ENCODE peak calls at places on chromosomes 4 and X, in four cellular contexts. D is iris pigment epithelial cell, P is BJ, T is dorsolateral prefrontal cortex. B is an unnamed sample.
A peak's percentile ranks its signal among the peaks of the same experiment; 100 is the strongest.

GRCh38 chr4:3525532-3526430 is 6.4 kb downstream of the LRPAP1 start:
- DNase-seq in T (no peak), D (no peak), P (no peak), B (no peak)

GRCh38 chrX:96183843-96184242 is 500.8 kb upstream of the DIAPH2 start:
- DNase-seq in P (no peak), T (no peak), D (peak; percentile 1), B (no peak)

GRCh38 chrX:130467936-130468335 is 66.1 kb downstream of the RBMX2 start:
- DNase-seq in T (no peak), D (no peak), P (no peak), B (no peak)

GRCh38 chr4:99918656-99919055 is 24.4 kb upstream of the LAMTOR3 start:
- DNase-seq in D (no peak), T (no peak), P (no peak), B (no peak)

GRCh38 chr4:75723117-75723801 is 1.1 kb upstream of the USO1 start:
- DNase-seq in P (peak; percentile 26), T (no peak), D (peak; percentile 51), B (no peak)

GRCh38 chr4:155906554-155907247 is 3.2 kb downstream of the TDO2 start:
- DNase-seq in D (peak; percentile 98), T (no peak), P (peak; percentile 93), B (no peak)

GRCh38 chrX:134936542-134936941 is 54.2 kb upstream of the SMIM10 start:
- DNase-seq in D (peak; percentile 70), P (peak; percentile 46), T (no peak), B (no peak)

GRCh38 chr4:19134685-19135084 is 1113.1 kb upstream of the LCORL start:
- DNase-seq in P (no peak), T (no peak), D (no peak), B (no peak)

GRCh38 chrX:50432760-50433377 is 37.8 kb downstream of the DGKK start:
- DNase-seq in T (no peak), D (no peak), P (no peak), B (no peak)

GRCh38 chr4:8913121-8913857 is 41.6 kb upstream of the HMX1 start:
- DNase-seq in T (no peak), P (no peak), D (no peak), B (no peak)

GRCh38 chr4:175614880-175615279 is 197.2 kb downstream of the GPM6A start:
- DNase-seq in P (no peak), T (peak; percentile 24), D (no peak), B (no peak)

GRCh38 chr4:1598641-1599481 is 85.3 kb downstream of the FAM53A start:
- DNase-seq in T (no peak), D (no peak), P (no peak), B (no peak)

GRCh38 chr4:188254211-188254610 is 115.0 kb downstream of the TRIML1 start:
- DNase-seq in D (peak; percentile 21), P (no peak), T (no peak), B (no peak)

GRCh38 chrX:115233497-115234219 is at the start of gene LRCH2:
- DNase-seq in P (no peak), D (no peak), T (peak; percentile 53), B (no peak)

GRCh38 chr4:31094474-31094873 is 374.3 kb downstream of the PCDH7 start:
- DNase-seq in T (no peak), P (no peak), D (no peak), B (no peak)

GRCh38 chr4:122576261-122577188 is 44.3 kb downstream of the IL21 start:
- DNase-seq in P (no peak), T (no peak), D (peak; percentile 56), B (no peak)

GRCh38 chrX:23434356-23434884 is 99.8 kb downstream of the PTCHD1 start:
- DNase-seq in P (no peak), D (peak; percentile 58), T (peak; percentile 22), B (peak; percentile 33)

GRCh38 chr4:163609046-163609445 is 114.6 kb downstream of the TMA16 start:
- DNase-seq in P (no peak), T (no peak), D (no peak), B (no peak)

GRCh38 chr4:140151700-140152014 is 2.3 kb downstream of the MAML3 start:
- DNase-seq in D (peak; percentile 92), T (peak; percentile 77), P (no peak), B (peak; percentile 58)

GRCh38 chrX:132480581-132481203 is 8.1 kb downstream of the MBNL3 start:
- DNase-seq in P (peak; percentile 57), T (no peak), D (peak; percentile 3), B (no peak)

GRCh38 chr4:59369228-59369627 is 1830.9 kb upstream of the ADGRL3 start:
- DNase-seq in T (no peak), D (no peak), P (no peak), B (no peak)

GRCh38 chrX:100872161-100872560 is 2.0 kb downstream of the NOX1 start:
- DNase-seq in D (peak; percentile 54), P (no peak), T (no peak), B (no peak)

GRCh38 chr4:93776386-93777080 is 52.0 kb upstream of the ATOH1 start:
- DNase-seq in D (peak; percentile 51), T (no peak), P (no peak), B (no peak)

GRCh38 chrX:9708923-9709553 is 56.6 kb downstream of the GPR143 start:
- DNase-seq in T (peak; percentile 70), P (no peak), D (peak; percentile 46), B (peak; percentile 31)

GRCh38 chrX:118569676-118570075 is 74.1 kb downstream of the DOCK11 start:
- DNase-seq in D (no peak), P (no peak), T (no peak), B (no peak)

GRCh38 chr4:155972098-155972497 is 18.4 kb upstream of the CTSO start:
- DNase-seq in D (peak; percentile 46), P (no peak), T (no peak), B (no peak)

GRCh38 chr4:144659493-144659892 is 13.5 kb downstream of the HHIP start:
- DNase-seq in P (no peak), T (no peak), D (no peak), B (no peak)

GRCh38 chr4:173182403-173182802 is 13.8 kb downstream of the GALNT7 start:
- DNase-seq in D (peak; percentile 84), P (peak; percentile 56), T (no peak), B (no peak)

GRCh38 chrX:9352683-9353430 is 112.0 kb upstream of the TBL1X start:
- DNase-seq in D (peak; percentile 66), P (no peak), T (no peak), B (no peak)

GRCh38 chr4:82509029-82509428 is 52.8 kb downstream of the TMEM150C start:
- DNase-seq in P (no peak), D (no peak), T (no peak), B (no peak)

GRCh38 chr4:121696641-121697461 is at the start of gene ANXA5:
- DNase-seq in D (peak; percentile 93), P (no peak), T (peak; percentile 63), B (peak; percentile 84)

GRCh38 chrX:133660356-133660755 is 245.1 kb upstream of the GPC4 start:
- DNase-seq in P (no peak), D (peak; percentile 67), T (no peak), B (no peak)

GRCh38 chr4:106291678-106292077 is 24.3 kb downstream of the TBCK start:
- DNase-seq in T (no peak), D (no peak), P (no peak), B (no peak)

GRCh38 chrX:77009691-77010090 is 437.5 kb upstream of the FGF16 start:
- DNase-seq in P (no peak), D (peak; percentile 9), T (no peak), B (no peak)

B was measured in anterior cingulate cortex.